ENCODE peak calls at places on chromosomes 5 and 9, in nine cellular contexts. X is tibial nerve, V is transverse colon, Z is A549, W is suprapubic skin, T is sigmoid colon, Y is HepG2, M is SK-N-SH, E is ovary. P is an unnamed sample.

GRCh38 chr5:76958976-76959767 is 6.3 kb downstream of the CRHBP start:
- DNase-seq in X (no peak), V (no peak), Z (no peak), W (no peak), T (no peak), Y (no peak), M (no peak), E (no peak), P (no peak)

GRCh38 chr9:37942616-37943328 is 38.8 kb upstream of the SLC25A51 start:
- DNase-seq in X (no peak), V (no peak), Z (no peak), W (no peak), T (no peak), Y (no peak), M (no peak), E (no peak), P (no peak)

GRCh38 chr5:104347119-104347708 is 784.6 kb upstream of the NUDT12 start:
- DNase-seq in X (no peak), V (no peak), Z (peak; percentile 39), W (no peak), T (no peak), Y (no peak), M (no peak), E (no peak), P (no peak)

GRCh38 chr5:107979272-107979671 is 308.5 kb upstream of the EFNA5 start:
- DNase-seq in X (no peak), V (no peak), Z (no peak), W (no peak), T (no peak), Y (no peak), M (no peak), E (no peak), P (no peak)

GRCh38 chr5:108487951-108488350 is 106.1 kb upstream of the FBXL17 start:
- DNase-seq in X (no peak), V (no peak), Z (no peak), W (no peak), T (no peak), Y (no peak), M (no peak), E (no peak), P (no peak)

GRCh38 chr5:149961186-149961685 is 678 bp downstream of the SLC26A2 start:
- DNase-seq in X (no peak), V (no peak), Z (no peak), W (no peak), T (no peak), Y (no peak), M (no peak), E (no peak), P (no peak)

GRCh38 chr9:134206317-134207300 is 42.2 kb upstream of the RNU6ATAC start:
- DNase-seq in X (no peak), V (no peak), Z (no peak), W (peak; percentile 61), T (peak; percentile 62), Y (no peak), M (peak; percentile 24), E (peak; percentile 6), P (no peak)

GRCh38 chr5:33973271-33973670 is 11.2 kb downstream of the SLC45A2 start:
- DNase-seq in X (no peak), V (no peak), Z (no peak), W (no peak), T (no peak), Y (no peak), M (no peak), E (no peak), P (no peak)

GRCh38 chr5:155275214-155275613 is 261.7 kb downstream of the KIF4B start:
- DNase-seq in X (no peak), V (no peak), Z (no peak), W (no peak), T (no peak), Y (no peak), M (no peak), E (no peak), P (no peak)

GRCh38 chr9:98327249-98327561 is 71.8 kb upstream of the TBC1D2 start:
- DNase-seq in X (no peak), V (no peak), Z (no peak), W (no peak), T (no peak), Y (no peak), M (no peak), E (no peak), P (no peak)

GRCh38 chr9:98329281-98329680 is 73.8 kb upstream of the TBC1D2 start:
- DNase-seq in X (no peak), V (no peak), Z (no peak), W (no peak), T (no peak), Y (no peak), M (no peak), E (no peak), P (no peak)

GRCh38 chr9:98326402-98327248 is 71.2 kb upstream of the TBC1D2 start:
- DNase-seq in X (no peak), V (no peak), Z (no peak), W (no peak), T (no peak), Y (no peak), M (no peak), E (no peak), P (no peak)

GRCh38 chr9:98328770-98329169 is 73.3 kb upstream of the TBC1D2 start:
- DNase-seq in X (no peak), V (no peak), Z (no peak), W (no peak), T (no peak), Y (no peak), M (no peak), E (no peak), P (no peak)

GRCh38 chr9:98328141-98328540 is 72.7 kb upstream of the TBC1D2 start:
- DNase-seq in X (no peak), V (no peak), Z (no peak), W (no peak), T (no peak), Y (no peak), M (no peak), E (no peak), P (no peak)
- TF ChIP-seq EP300 in X (no peak), V (no peak), Z (no peak), W (no peak), T (no peak), Y (no peak), M (no peak), E (no peak), P (no peak)

DNA sequence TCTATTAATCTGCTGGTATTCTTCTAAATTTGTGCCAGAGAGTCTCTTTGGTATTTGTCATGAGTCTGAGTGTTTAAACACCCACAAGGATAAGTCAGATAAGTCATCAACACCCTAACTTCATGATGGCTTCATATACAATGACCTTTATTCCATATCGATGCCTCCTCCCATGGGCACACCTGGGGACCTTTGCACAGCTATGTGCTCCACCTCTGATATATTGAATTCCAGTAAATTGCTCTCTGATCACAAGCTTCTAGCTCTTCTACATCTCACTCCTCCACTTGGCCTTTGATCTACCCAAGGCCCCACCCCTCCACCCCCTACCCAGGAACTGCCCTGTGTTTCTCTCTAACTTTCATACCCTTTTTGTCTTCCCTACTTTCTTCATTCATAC is 102.7 kb upstream of the MIER3 start:
- DNase-seq in X (no peak), V (peak; percentile 71), Z (no peak), W (no peak), T (no peak), Y (no peak), M (no peak), E (no peak), P (no peak)
- TF ChIP-seq CTCF in X (no peak), V (no peak), Z (no peak), W (no peak), T (no peak), Y (no peak), M (no peak), E (no peak), P (no peak)

GRCh38 chr5:132099073-132099748 is 25.6 kb downstream of the CSF2 start:
- DNase-seq in X (no peak), V (no peak), Z (no peak), W (no peak), T (no peak), Y (no peak), M (no peak), E (no peak), P (no peak)
- H3K4me1 ChIP-seq in X (peaks cover 17% of the 10 kb centered on the region), V (peaks cover 14% of the 10 kb centered on the region), Z (peaks cover 29% of the 10 kb centered on the region), W (peaks cover 13% of the 10 kb centered on the region), T (no peaks in the 10 kb centered on the region), Y (peaks cover 16% of the 10 kb centered on the region), M (peaks cover 13% of the 10 kb centered on the region), E (no peaks in the 10 kb centered on the region), P (peaks cover 13% of the 10 kb centered on the region)

GRCh38 chr5:159854916-159855315 is 61.4 kb upstream of the ADRA1B start:
- DNase-seq in X (no peak), V (no peak), Z (no peak), W (no peak), T (no peak), Y (no peak), M (no peak), E (no peak), P (no peak)
- TF ChIP-seq EP300 in X (no peak), V (no peak), Z (no peak), W (no peak), T (no peak), Y (no peak), M (no peak), E (no peak), P (no peak)

DNA sequence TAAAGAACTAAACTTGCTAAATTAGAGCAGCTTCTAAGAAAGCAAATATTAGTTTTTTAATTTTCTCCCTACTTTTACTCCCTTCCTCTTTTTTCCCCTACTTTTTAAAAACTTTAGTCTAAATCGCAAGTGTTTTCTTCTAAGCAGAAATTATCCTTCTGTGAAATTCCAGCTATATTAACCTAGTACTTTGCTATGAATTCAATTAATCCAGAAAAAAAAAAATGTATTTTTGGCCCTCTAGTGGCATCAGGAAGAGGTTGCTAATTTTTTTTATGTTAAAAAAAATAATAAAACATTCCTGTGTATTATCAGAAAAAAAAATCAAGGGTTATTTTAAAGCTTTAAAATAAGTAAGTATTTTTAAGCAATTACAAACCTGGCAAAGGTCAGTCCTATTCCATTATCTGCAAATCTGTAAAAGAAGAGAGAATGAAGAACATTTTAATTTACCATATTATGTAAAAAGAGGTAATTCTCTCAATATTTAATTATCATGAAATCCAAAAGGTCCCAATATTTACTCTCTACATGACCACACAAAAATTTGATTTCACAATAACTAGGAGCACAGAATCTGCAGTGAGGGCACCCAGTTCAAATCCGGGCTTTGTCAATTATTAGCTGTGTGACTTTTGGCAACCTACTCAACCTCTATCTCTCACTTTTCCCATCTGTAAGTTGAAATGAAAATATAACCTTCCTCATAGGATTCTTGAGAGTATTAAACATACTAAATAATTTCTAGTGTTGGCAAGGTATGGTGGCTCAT is 52.0 kb downstream of the CEMIP2 start:
- DNase-seq in X (no peak), V (no peak), Z (no peak), W (no peak), T (no peak), Y (no peak), M (peak; percentile 9), E (no peak), P (no peak)
- TF ChIP-seq CTCF in X (no peak), V (peak; percentile 35), Z (peak; percentile 59), W (peak; percentile 31), T (no peak), Y (no peak), M (peak; percentile 80), E (no peak), P (peak; percentile 34)